ENCODE peak calls at places on chromosomes 12 and 14, in four cellular contexts. F, R, N and B are unnamed samples.

GRCh38 chr12:6943719-6944380 is at the start of the genes C12orf57 and RNU7-1:
- DNase-seq in F (peak; percentile 90), R (no peak), N (peak; percentile 89), B (peak; percentile 84)

GRCh38 chr12:11891350-11892064 is 179.2 kb upstream of the BCL2L14 start:
- DNase-seq in F (no peak), R (no peak), N (no peak), B (no peak)

GRCh38 chr12:115895247-115895646 is 382.2 kb downstream of the MED13L start:
- DNase-seq in F (no peak), R (no peak), N (no peak), B (no peak)

GRCh38 chr12:44876554-44877275 is 600 bp upstream of the NELL2 start:
- DNase-seq in F (peak; percentile 85), R (peak; percentile 14), N (peak; percentile 70), B (peak; percentile 22)

GRCh38 chr12:118237908-118238307 is 102.0 kb downstream of the PEBP1 start:
- DNase-seq in F (no peak), R (no peak), N (peak; percentile 7), B (peak; percentile 77)

GRCh38 chr14:77962731-77963520 is 163.0 kb downstream of the ADCK1 start:
- DNase-seq in F (no peak), R (no peak), N (no peak), B (no peak)

GRCh38 chr14:53613404-53614253 is 343.0 kb downstream of the BMP4 start:
- DNase-seq in F (peak; percentile 78), R (peak; percentile 67), N (peak; percentile 71), B (peak; percentile 57)

GRCh38 chr12:1591543-1591942 is 2.8 kb downstream of the FBXL14 start:
- DNase-seq in F (no peak), R (no peak), N (no peak), B (no peak)

GRCh38 chr14:32225378-32225920 is 22.4 kb upstream of the RNU6-8 start:
- DNase-seq in F (peak; percentile 4), R (no peak), N (no peak), B (no peak)

GRCh38 chr12:64373204-64373603 is 17.4 kb downstream of the C12orf56 start:
- DNase-seq in F (no peak), R (no peak), N (no peak), B (no peak)

GRCh38 chr14:77615231-77616132 is 955 bp downstream of the SPTLC2 start:
- DNase-seq in F (peak; percentile 28), R (peak; percentile 20), N (peak; percentile 12), B (peak; percentile 35)

GRCh38 chr12:114448618-114448933 is 42.6 kb upstream of the TBX5 start:
- DNase-seq in F (peak; percentile 56), R (no peak), N (no peak), B (no peak)

GRCh38 chr14:37443461-37443860 is 151.6 kb downstream of the FOXA1 start:
- DNase-seq in F (no peak), R (peak; percentile 64), N (no peak), B (peak; percentile 4)

GRCh38 chr12:120783197-120783596 is 57.6 kb downstream of the ACADS start:
- DNase-seq in F (no peak), R (peak; percentile 46), N (no peak), B (peak; percentile 67)

GRCh38 chr14:54261283-54261682 is 135.5 kb upstream of the CDKN3 start:
- DNase-seq in F (peak; percentile 75), R (no peak), N (no peak), B (no peak)

GRCh38 chr14:75812592-75812991 is 151.5 kb downstream of the TTLL5 start:
- DNase-seq in F (no peak), R (no peak), N (no peak), B (no peak)

GRCh38 chr14:61099221-61099835 is 118.3 kb downstream of the SLC38A6 start:
- DNase-seq in F (no peak), R (peak; percentile 91), N (no peak), B (no peak)

GRCh38 chr12:122841544-122842321 is 6.5 kb downstream of the HIP1R start:
- DNase-seq in F (no peak), R (peak; percentile 54), N (peak; percentile 26), B (peak; percentile 65)

GRCh38 chr12:55657282-55657681 is 20.6 kb downstream of the OR10P1 start:
- DNase-seq in F (no peak), R (no peak), N (peak; percentile 28), B (no peak)

GRCh38 chr14:66649515-66649914 is 141.6 kb downstream of the GPHN start:
- DNase-seq in F (no peak), R (no peak), N (no peak), B (no peak)

GRCh38 chr14:76261371-76261811 is 109.7 kb downstream of the GPATCH2L start:
- DNase-seq in F (peak; percentile 82), R (no peak), N (no peak), B (peak; percentile 61)

GRCh38 chr12:81330480-81330879 is 252.6 kb downstream of the ACSS3 start:
- DNase-seq in F (no peak), R (no peak), N (no peak), B (no peak)

GRCh38 chr12:3314306-3314663 is 176.7 kb upstream of the PRMT8 start:
- DNase-seq in F (no peak), R (no peak), N (no peak), B (no peak)

GRCh38 chr12:6548556-6549378 is 7.1 kb downstream of the IFFO1 start:
- DNase-seq in F (no peak), R (peak; percentile 75), N (no peak), B (peak; percentile 78)

GRCh38 chr14:24178399-24179178 is 6.7 kb downstream of the REC8 start:
- DNase-seq in F (no peak), R (no peak), N (no peak), B (no peak)

GRCh38 chr12:10571141-10571540 is 42.3 kb downstream of the MAGOHB start:
- DNase-seq in F (no peak), R (no peak), N (no peak), B (no peak)

GRCh38 chr14:65134651-65135579 is 32.6 kb upstream of the MAX start:
- DNase-seq in F (no peak), R (no peak), N (no peak), B (peak; percentile 59)

GRCh38 chr14:64074961-64075619 is 219.1 kb downstream of the ESR2 start:
- DNase-seq in F (no peak), R (peak; percentile 25), N (no peak), B (peak; percentile 60)

GRCh38 chr12:42704810-42705401 is 115.4 kb upstream of the PRICKLE1 start:
- DNase-seq in F (no peak), R (no peak), N (no peak), B (no peak)

GRCh38 chr14:68843471-68844209 is 50.8 kb upstream of the ZFP36L1 start:
- DNase-seq in F (peak; percentile 77), R (peak; percentile 75), N (peak; percentile 84), B (no peak)

GRCh38 chr12:110846615-110847566 is at the start of gene CCDC63:
- DNase-seq in F (peak; percentile 90), R (peak; percentile 41), N (peak; percentile 79), B (peak; percentile 37)

GRCh38 chr12:23827353-23827752 is 122.1 kb downstream of the SOX5 start:
- DNase-seq in F (no peak), R (no peak), N (peak; percentile 13), B (no peak)

GRCh38 chr12:67981236-67982164 is 7.7 kb upstream of the IFNG-AS1 start:
- DNase-seq in F (no peak), R (peak; percentile 74), N (no peak), B (peak; percentile 95)

GRCh38 chr14:57085043-57085442 is 183.7 kb downstream of the EXOC5 start:
- DNase-seq in F (no peak), R (no peak), N (no peak), B (no peak)

GRCh38 chr12:2580821-2581220 is 213.9 kb upstream of the FKBP4 start:
- DNase-seq in F (no peak), R (peak; percentile 21), N (no peak), B (peak; percentile 50)

GRCh38 chr12:46701356-46701755 is 124.4 kb downstream of the SLC38A4 start:
- DNase-seq in F (peak; percentile 40), R (no peak), N (no peak), B (no peak)

GRCh38 chr12:22083167-22083566 is 37.1 kb downstream of the CMAS start:
- DNase-seq in F (no peak), R (peak; percentile 70), N (no peak), B (peak; percentile 19)

GRCh38 chr12:132327351-132328171 is 1.8 kb downstream of the GALNT9 start:
- DNase-seq in F (no peak), R (peak; percentile 74), N (peak; percentile 37), B (peak; percentile 87)
- TF ChIP-seq EZH2 in F (peak; percentile 5), R (no peak), N (no peak), B (no peak)

GRCh38 chr14:95896628-95897027 is 20.0 kb downstream of the TUNAR start:
- DNase-seq in F (no peak), R (no peak), N (no peak), B (no peak)
- TF ChIP-seq EZH2 in F (no peak), R (no peak), N (no peak), B (no peak)

GRCh38 chr14:70032447-70032846 is 153.2 kb downstream of the SMOC1 start:
- DNase-seq in F (peak; percentile 50), R (no peak), N (no peak), B (no peak)

GRCh38 chr14:70023871-70024270 is 144.7 kb downstream of the SMOC1 start:
- DNase-seq in F (no peak), R (no peak), N (no peak), B (no peak)

GRCh38 chr14:70032016-70032415 is 152.8 kb downstream of the SMOC1 start:
- DNase-seq in F (no peak), R (no peak), N (no peak), B (no peak)

GRCh38 chr14:70029296-70030132 is 150.3 kb downstream of the SMOC1 start:
- DNase-seq in F (no peak), R (no peak), N (no peak), B (no peak)

DNA sequence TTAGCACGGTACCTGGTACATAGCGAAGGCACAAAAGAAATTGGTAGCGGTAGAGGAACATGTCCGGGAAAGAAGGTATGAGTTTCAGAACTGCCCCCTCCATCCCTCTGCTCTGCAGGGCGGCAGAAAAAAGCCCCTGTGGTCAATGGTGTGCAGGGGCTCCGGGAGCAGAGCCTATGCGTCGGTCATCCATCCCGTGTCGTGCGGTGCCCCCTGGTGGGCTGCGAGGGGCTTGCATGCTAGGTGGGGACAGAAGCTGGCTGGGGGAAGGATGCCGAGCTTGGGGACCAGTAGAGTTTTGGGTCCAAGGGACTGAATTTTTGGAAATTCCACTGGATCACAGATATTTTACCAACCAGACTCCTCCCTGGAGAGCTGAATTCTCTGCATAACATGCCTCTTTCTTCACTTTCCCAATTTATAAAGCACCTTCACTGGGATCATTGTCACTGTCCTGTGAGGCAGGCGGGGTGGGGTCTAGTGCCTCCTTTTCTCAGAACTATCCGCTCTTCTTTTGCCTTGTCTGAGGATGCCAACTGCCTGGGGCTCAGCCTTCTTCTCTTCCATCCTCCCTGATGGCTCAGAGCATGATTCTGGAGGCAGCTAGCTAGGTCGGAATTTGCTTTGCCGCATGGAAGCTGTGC is 148.7 kb downstream of the SMOC1 start:
- DNase-seq in F (peak; percentile 86), R (peak; percentile 47), N (peak; percentile 83), B (no peak)
- TF ChIP-seq EZH2 in F (no peak), R (no peak), N (no peak), B (no peak)

DNA sequence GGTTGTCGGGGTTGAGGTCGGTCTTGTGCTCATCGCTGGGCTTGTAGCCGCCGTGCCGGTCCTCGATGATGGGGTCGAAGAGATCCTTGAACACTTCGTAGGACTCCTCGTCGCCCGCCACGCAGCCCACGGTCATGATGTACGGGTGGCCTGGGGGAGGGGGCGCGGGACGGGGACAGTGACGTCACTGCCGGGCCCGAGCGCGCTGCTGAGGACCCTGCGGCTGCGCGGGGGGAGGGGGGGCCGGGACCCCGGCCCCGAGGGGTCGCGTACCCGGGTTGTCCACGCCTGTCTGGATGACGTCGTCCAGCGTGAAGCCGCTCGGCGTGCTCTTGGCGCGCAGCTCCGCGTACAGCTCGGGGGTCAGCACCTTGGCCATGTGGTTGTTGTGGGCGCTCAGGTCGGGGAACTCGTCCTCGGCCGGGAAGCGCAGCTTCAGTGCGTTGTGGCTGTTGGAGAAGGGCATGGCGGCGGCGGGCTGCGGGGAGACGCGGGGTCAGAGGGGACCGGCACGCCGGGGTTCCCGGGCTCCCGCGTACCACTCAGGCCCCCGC is 525 bp downstream of the CKB start:
- DNase-seq in F (peak; percentile 66), R (peak; percentile 26), N (no peak), B (no peak)
- TF ChIP-seq EZH2 in F (no peak), R (peak; percentile 73), N (no peak), B (peak; percentile 81)